ENCODE peak calls at places on chromosomes 4 and X, in seven cellular contexts. L, S, H, W, P, U and Z are unnamed samples.

GRCh38 chr4:148776944-148777343 is 334.7 kb upstream of the NR3C2 start:
- DNase-seq in L (peak), S (no peak), H (peak), W (no peak), P (no peak), U (no peak), Z (no peak)

GRCh38 chr4:10169839-10170387 is 53.3 kb upstream of the WDR1 start:
- DNase-seq in L (no peak), S (no peak), H (no peak), W (no peak), P (no peak), U (no peak), Z (no peak)

GRCh38 chrX:9316096-9316495 is 148.8 kb upstream of the TBL1X start:
- DNase-seq in L (no peak), S (no peak), H (no peak), W (no peak), P (no peak), U (no peak), Z (no peak)

GRCh38 chrX:15160558-15160957 is 109.3 kb downstream of the ASB9 start:
- DNase-seq in L (peak), S (no peak), H (no peak), W (no peak), P (no peak), U (no peak), Z (no peak)

GRCh38 chrX:101117701-101118100 is 19.7 kb downstream of the CENPI start:
- DNase-seq in L (no peak), S (no peak), H (peak), W (no peak), P (no peak), U (no peak), Z (no peak)

GRCh38 chrX:46381630-46382029 is 163.6 kb downstream of the ZNF674 start:
- DNase-seq in L (no peak), S (no peak), H (peak), W (no peak), P (peak), U (peak), Z (no peak)

GRCh38 chrX:136456133-136456532 is 31.6 kb upstream of the BRS3 start:
- DNase-seq in L (no peak), S (no peak), H (no peak), W (no peak), P (no peak), U (no peak), Z (no peak)

GRCh38 chrX:53318766-53319353 is 37.5 kb upstream of the IQSEC2 start:
- DNase-seq in L (no peak), S (no peak), H (peak), W (no peak), P (no peak), U (no peak), Z (no peak)

GRCh38 chr4:136861081-136861480 is 671.2 kb downstream of the PCDH18 start:
- DNase-seq in L (no peak), S (no peak), H (peak), W (no peak), P (no peak), U (no peak), Z (no peak)

GRCh38 chr4:188934320-188934975 is 795.2 kb downstream of the TRIML1 start:
- DNase-seq in L (peak), S (no peak), H (peak), W (peak), P (no peak), U (peak), Z (no peak)

GRCh38 chr4:123345132-123345923 is 51.3 kb upstream of the SPRY1 start:
- DNase-seq in L (no peak), S (no peak), H (no peak), W (no peak), P (no peak), U (no peak), Z (no peak)

GRCh38 chr4:105551968-105552746 is at the start of gene ARHGEF38:
- DNase-seq in L (peak), S (no peak), H (peak), W (peak), P (no peak), U (peak), Z (no peak)

GRCh38 chr4:972651-973424 is 531 bp downstream of the DGKQ start:
- DNase-seq in L (no peak), S (no peak), H (no peak), W (peak), P (peak), U (no peak), Z (no peak)

GRCh38 chrX:16822723-16823122 is 36.5 kb downstream of the TXLNG start:
- DNase-seq in L (no peak), S (no peak), H (peak), W (peak), P (no peak), U (no peak), Z (no peak)

GRCh38 chr4:116150152-116150551 is 935.2 kb downstream of the TRAM1L1 start:
- DNase-seq in L (no peak), S (no peak), H (no peak), W (no peak), P (no peak), U (no peak), Z (no peak)

GRCh38 chr4:154503598-154503997 is 12.0 kb upstream of the DCHS2 start:
- DNase-seq in L (peak), S (no peak), H (peak), W (no peak), P (no peak), U (peak), Z (no peak)

GRCh38 chr4:129167640-129168260 is 71.8 kb downstream of the C4orf33 start:
- DNase-seq in L (no peak), S (no peak), H (peak), W (no peak), P (no peak), U (no peak), Z (no peak)

GRCh38 chr4:25757452-25757851 is 101.8 kb downstream of the SLC34A2 start:
- DNase-seq in L (no peak), S (no peak), H (no peak), W (no peak), P (no peak), U (no peak), Z (no peak)

GRCh38 chrX:134948333-134949241 is 42.2 kb upstream of the SMIM10 start:
- DNase-seq in L (peak), S (no peak), H (peak), W (no peak), P (no peak), U (peak), Z (no peak)

GRCh38 chrX:51336584-51336983 is 4.0 kb downstream of the NUDT10 start:
- DNase-seq in L (peak), S (no peak), H (peak), W (no peak), P (no peak), U (peak), Z (no peak)

GRCh38 chr4:1043658-1044468 is 32.4 kb downstream of the FGFRL1 start:
- DNase-seq in L (peak), S (peak), H (peak), W (peak), P (no peak), U (peak), Z (no peak)

GRCh38 chrX:16368696-16369095 is 201.4 kb downstream of the MAGEB17 start:
- DNase-seq in L (no peak), S (no peak), H (no peak), W (no peak), P (no peak), U (no peak), Z (no peak)

GRCh38 chr4:38132140-38132673 is 172.0 kb downstream of the PTTG2 start:
- DNase-seq in L (peak), S (peak), H (peak), W (peak), P (peak), U (no peak), Z (no peak)

GRCh38 chr4:2047031-2047660 is 12.0 kb upstream of the NAT8L start:
- DNase-seq in L (no peak), S (no peak), H (no peak), W (no peak), P (no peak), U (no peak), Z (no peak)

GRCh38 chr4:968221-968620 is 5.1 kb downstream of the DGKQ start:
- DNase-seq in L (no peak), S (no peak), H (no peak), W (no peak), P (no peak), U (no peak), Z (no peak)

GRCh38 chr4:120850048-120850599 is 72.4 kb downstream of the PRDM5 start:
- DNase-seq in L (no peak), S (no peak), H (peak), W (no peak), P (no peak), U (no peak), Z (no peak)

GRCh38 chrX:1659664-1660461 is 45.0 kb downstream of the ASMT start:
- DNase-seq in L (no peak), S (no peak), H (no peak), W (no peak), P (no peak), U (no peak), Z (no peak)

GRCh38 chrX:123475068-123475724 is 257.7 kb downstream of the THOC2 start:
- DNase-seq in L (no peak), S (no peak), H (no peak), W (no peak), P (no peak), U (peak), Z (no peak)

GRCh38 chrX:38166478-38167083 is 54.1 kb downstream of the SRPX start:
- DNase-seq in L (peak), S (no peak), H (peak), W (no peak), P (no peak), U (peak), Z (no peak)

GRCh38 chrX:65607070-65607742 is 60.2 kb upstream of the MSN start:
- DNase-seq in L (no peak), S (no peak), H (peak), W (peak), P (no peak), U (no peak), Z (no peak)

GRCh38 chrX:111041018-111041462 is 55.0 kb upstream of the PAK3 start:
- DNase-seq in L (no peak), S (no peak), H (peak), W (peak), P (no peak), U (peak), Z (no peak)

GRCh38 chr4:1278336-1278670 is 11.4 kb upstream of the MAEA start:
- DNase-seq in L (peak), S (no peak), H (no peak), W (no peak), P (no peak), U (peak), Z (no peak)

GRCh38 chr4:165151734-165152133 is 39.1 kb upstream of the TMEM192 start:
- DNase-seq in L (no peak), S (no peak), H (no peak), W (no peak), P (no peak), U (no peak), Z (no peak)

GRCh38 chrX:19677121-19677520 is 161.8 kb upstream of the MAP3K15 start:
- DNase-seq in L (no peak), S (no peak), H (no peak), W (no peak), P (no peak), U (no peak), Z (no peak)

GRCh38 chr4:7166981-7167700 is 25.2 kb upstream of the SORCS2 start:
- DNase-seq in L (no peak), S (no peak), H (no peak), W (no peak), P (no peak), U (no peak), Z (no peak)

GRCh38 chr4:83358410-83358809 is 23.8 kb upstream of the HPSE start:
- DNase-seq in L (peak), S (no peak), H (peak), W (peak), P (no peak), U (peak), Z (no peak)

GRCh38 chr4:184039963-184040383 is 134.9 kb downstream of the STOX2 start:
- DNase-seq in L (no peak), S (no peak), H (no peak), W (no peak), P (no peak), U (no peak), Z (no peak)

GRCh38 chrX:47078129-47079043 is at the start of gene RGN:
- DNase-seq in L (no peak), S (no peak), H (no peak), W (peak), P (no peak), U (no peak), Z (peak)

GRCh38 chrX:97057349-97057909 is 173.7 kb downstream of the RPA4 start:
- DNase-seq in L (peak), S (no peak), H (no peak), W (no peak), P (no peak), U (no peak), Z (no peak)